ENCODE peak calls at places on chromosomes 6 and 20, in seven cellular contexts. V is body of pancreas, K is thyroid gland, H is heart left ventricle, N is esophagus squamous epithelium, U is Peyer's patch, J is testis. X is an unnamed sample.

GRCh38 chr6:74956559-74957428 is 249.1 kb downstream of the COL12A1 start:
- DNase-seq in J (no peak), N (no peak), H (no peak), V (no peak), K (no peak), U (no peak), X (no peak)

GRCh38 chr6:29810371-29810770 is 17.3 kb upstream of the HLA-G start:
- DNase-seq in H (no peak), U (no peak), K (no peak), J (no peak), N (no peak), V (peak; percentile 9), X (no peak)

GRCh38 chr6:31888281-31889258 is 8.9 kb downstream of the EHMT2 start:
- DNase-seq in N (no peak), V (no peak), U (peak; percentile 72), J (no peak), H (peak; percentile 73), K (no peak), X (no peak)

GRCh38 chr6:137522399-137522798 is 28.2 kb upstream of the OLIG3 start:
- DNase-seq in U (no peak), K (no peak), V (no peak), H (no peak), N (no peak), J (no peak), X (no peak)

GRCh38 chr6:16690244-16691142 is 70.8 kb downstream of the ATXN1 start:
- DNase-seq in H (no peak), J (no peak), V (no peak), N (no peak), U (no peak), K (no peak), X (no peak)

GRCh38 chr6:72968704-72969103 is 256.6 kb downstream of the KHDC1L start:
- DNase-seq in V (no peak), H (no peak), N (no peak), K (no peak), J (no peak), U (no peak), X (peak; percentile 24)

GRCh38 chr20:13567663-13568062 is 71.1 kb downstream of the TASP1 start:
- DNase-seq in J (no peak), U (no peak), H (no peak), K (no peak), N (no peak), V (no peak), X (no peak)

GRCh38 chr6:85344996-85345395 is 104.9 kb upstream of the NT5E start:
- DNase-seq in H (no peak), N (no peak), U (no peak), J (no peak), V (no peak), K (no peak), X (no peak)

GRCh38 chr20:23727016-23727415 is 23.7 kb downstream of the CST1 start:
- DNase-seq in K (no peak), H (no peak), J (no peak), N (no peak), V (no peak), U (no peak), X (no peak)

GRCh38 chr6:159716247-159717086 is 10.8 kb upstream of the WTAP start:
- DNase-seq in V (peak; percentile 80), H (no peak), U (no peak), K (no peak), N (no peak), J (peak; percentile 63), X (no peak)

GRCh38 chr6:29964904-29965872 is 22.9 kb downstream of the HLA-A start:
- DNase-seq in U (peak; percentile 77), V (peak; percentile 95), N (peak; percentile 63), J (peak; percentile 79), K (peak; percentile 90), H (peak; percentile 88), X (peak; percentile 61)

GRCh38 chr6:152273638-152274037 is 363.5 kb downstream of the SYNE1 start:
- DNase-seq in N (no peak), H (no peak), J (no peak), K (no peak), V (peak; percentile 47), U (no peak), X (no peak)

GRCh38 chr6:15398657-15399287 is 152.9 kb downstream of the JARID2 start:
- DNase-seq in K (no peak), V (no peak), U (no peak), J (no peak), N (no peak), H (no peak), X (no peak)

GRCh38 chr6:44738652-44739141 is 351.2 kb downstream of the CDC5L start:
- DNase-seq in V (peak; percentile 24), K (no peak), U (no peak), J (no peak), N (no peak), H (no peak), X (no peak)

GRCh38 chr6:23905301-23905700 is 220.7 kb upstream of the NRSN1 start:
- DNase-seq in J (no peak), V (no peak), U (no peak), H (no peak), K (no peak), N (no peak), X (no peak)

GRCh38 chr20:36167826-36168634 is 13.5 kb downstream of the EPB41L1 start:
- DNase-seq in U (no peak), K (no peak), J (no peak), H (no peak), N (no peak), V (no peak), X (peak; percentile 86)

GRCh38 chr20:32968833-32969241 is 35.4 kb downstream of the SUN5 start:
- DNase-seq in N (no peak), U (no peak), V (no peak), H (no peak), J (peak; percentile 9), K (no peak), X (no peak)

GRCh38 chr6:129818251-129818650 is 42.9 kb downstream of the TMEM244 start:
- DNase-seq in K (no peak), J (no peak), H (no peak), N (no peak), U (no peak), V (no peak), X (no peak)

DNA sequence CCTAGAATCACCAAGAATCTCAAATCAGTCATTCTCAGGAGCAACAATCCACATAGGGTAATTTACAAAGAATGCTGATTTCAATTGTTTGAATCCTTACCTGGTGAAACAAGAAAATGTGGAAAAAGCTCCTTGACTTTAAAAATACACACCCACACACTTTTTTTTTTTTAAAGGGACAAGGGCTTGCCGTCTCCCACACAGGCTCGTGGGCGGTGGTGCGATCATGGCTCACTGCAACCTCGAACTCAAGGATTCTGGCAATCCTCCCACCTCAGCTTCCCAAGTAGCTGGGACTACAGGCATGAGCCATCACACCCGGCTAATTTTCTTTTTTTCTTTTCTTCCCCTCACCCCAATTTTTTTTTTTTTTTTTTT is 30.7 kb downstream of the PARD6B start:
- DNase-seq in K (peak; percentile 82), J (peak; percentile 17), U (no peak), H (no peak), V (peak; percentile 28), N (no peak), X (no peak)
- TF ChIP-seq POLR2A in K (no peak), J (no peak), U (no peak), H (no peak), V (no peak), N (no peak), X (no peak)

GRCh38 chr6:37868447-37868825 is 48.9 kb downstream of the ZFAND3 start:
- DNase-seq in J (no peak), K (no peak), N (no peak), V (no peak), U (no peak), H (no peak), X (no peak)

GRCh38 chr6:37872385-37872768 is 52.9 kb downstream of the ZFAND3 start:
- DNase-seq in K (no peak), V (no peak), H (no peak), U (no peak), N (no peak), J (no peak), X (no peak)

GRCh38 chr6:37874726-37875125 is 55.2 kb downstream of the ZFAND3 start:
- DNase-seq in N (no peak), K (no peak), J (no peak), U (no peak), H (no peak), V (no peak), X (no peak)

GRCh38 chr6:37867756-37868446 is 48.4 kb downstream of the ZFAND3 start:
- DNase-seq in V (no peak), H (no peak), J (no peak), U (no peak), K (no peak), N (no peak), X (no peak)

GRCh38 chr6:37871616-37872384 is 52.3 kb downstream of the ZFAND3 start:
- DNase-seq in J (no peak), K (no peak), H (no peak), V (no peak), N (no peak), U (no peak), X (no peak)
- TF ChIP-seq POLR2A in J (no peak), K (no peak), H (no peak), V (no peak), N (no peak), U (no peak), X (no peak)

GRCh38 chr6:36603222-36604089 is 9.3 kb downstream of the SRSF3 start:
- DNase-seq in H (no peak), U (no peak), N (no peak), J (no peak), V (no peak), K (no peak), X (no peak)

GRCh38 chr6:36605560-36606391 is 11.6 kb downstream of the SRSF3 start:
- DNase-seq in K (no peak), U (no peak), H (no peak), J (no peak), V (no peak), N (no peak), X (no peak)

GRCh38 chr6:36607782-36608386 is 13.7 kb downstream of the SRSF3 start:
- DNase-seq in V (peak; percentile 78), K (no peak), J (no peak), H (no peak), U (no peak), N (no peak), X (no peak)

GRCh38 chr6:36605102-36605501 is 10.9 kb downstream of the SRSF3 start:
- DNase-seq in V (no peak), U (no peak), N (no peak), K (no peak), H (no peak), J (no peak), X (no peak)

GRCh38 chr6:36604090-36605060 is 10.2 kb downstream of the SRSF3 start:
- DNase-seq in N (no peak), H (no peak), V (no peak), U (no peak), K (no peak), J (no peak), X (no peak)
- TF ChIP-seq POLR2A in N (no peak), H (no peak), V (no peak), U (no peak), K (no peak), J (no peak), X (no peak)

GRCh38 chr6:149749594-149750135 is at the start of gene PCMT1:
- DNase-seq in V (peak; percentile 91), N (peak; percentile 38), J (peak; percentile 89), H (peak; percentile 96), U (peak; percentile 93), K (peak; percentile 89), X (peak; percentile 58)

GRCh38 chr6:149751239-149751638 is 1.7 kb downstream of the PCMT1 start:
- DNase-seq in J (no peak), H (no peak), N (no peak), V (no peak), U (no peak), K (no peak), X (no peak)

GRCh38 chr6:149750136-149750609 is 632 bp downstream of the PCMT1 start:
- DNase-seq in H (peak; percentile 78), U (no peak), J (peak; percentile 81), N (peak; percentile 4), K (peak; percentile 48), V (peak; percentile 36), X (peak; percentile 15)

GRCh38 chr6:149746147-149746946 is at the start of gene NUP43:
- DNase-seq in N (peak; percentile 70), U (peak; percentile 92), H (peak; percentile 94), K (peak; percentile 91), J (peak; percentile 96), V (peak; percentile 95), X (peak; percentile 57)
- TF ChIP-seq POLR2A in N (peak; percentile 48), U (peak; percentile 41), H (peak; percentile 36), K (no peak), J (peak; percentile 3), V (peak; percentile 60), X (peak; percentile 67)

X was measured in H54.